ENCODE peak calls at places on chromosomes 4 and X, in four cellular contexts. E, L, S and I are unnamed samples.

GRCh38 chr4:89196056-89196674 is 84.8 kb downstream of the TIGD2 start:
- DNase-seq in E (no peak), L (no peak), S (peak; percentile 32), I (no peak)

GRCh38 chr4:173332963-173333657 is 1.0 kb downstream of the HMGB2 start:
- DNase-seq in E (peak; percentile 30), L (no peak), S (peak; percentile 28), I (no peak)

GRCh38 chr4:96955226-96955625 is 1115.3 kb downstream of the PDHA2 start:
- DNase-seq in E (no peak), L (no peak), S (no peak), I (no peak)

GRCh38 chr4:2652415-2653155 is 103.6 kb downstream of the TNIP2 start:
- DNase-seq in E (no peak), L (no peak), S (no peak), I (no peak)

GRCh38 chr4:159047478-159048165 is 55.3 kb upstream of the RAPGEF2 start:
- DNase-seq in E (no peak), L (peak; percentile 93), S (peak; percentile 70), I (no peak)

GRCh38 chrX:123788744-123789143 is 55.9 kb upstream of the THOC2 start:
- DNase-seq in E (no peak), L (no peak), S (no peak), I (no peak)

GRCh38 chr4:6313216-6313615 is 43.6 kb downstream of the WFS1 start:
- DNase-seq in E (peak; percentile 67), L (no peak), S (no peak), I (no peak)

GRCh38 chrX:105829006-105829405 is 6.7 kb downstream of the NRK start:
- DNase-seq in E (peak; percentile 16), L (peak; percentile 2), S (no peak), I (no peak)

GRCh38 chrX:22689290-22689689 is 310.5 kb upstream of the DDX53 start:
- DNase-seq in E (no peak), L (peak; percentile 18), S (no peak), I (no peak)

DNA sequence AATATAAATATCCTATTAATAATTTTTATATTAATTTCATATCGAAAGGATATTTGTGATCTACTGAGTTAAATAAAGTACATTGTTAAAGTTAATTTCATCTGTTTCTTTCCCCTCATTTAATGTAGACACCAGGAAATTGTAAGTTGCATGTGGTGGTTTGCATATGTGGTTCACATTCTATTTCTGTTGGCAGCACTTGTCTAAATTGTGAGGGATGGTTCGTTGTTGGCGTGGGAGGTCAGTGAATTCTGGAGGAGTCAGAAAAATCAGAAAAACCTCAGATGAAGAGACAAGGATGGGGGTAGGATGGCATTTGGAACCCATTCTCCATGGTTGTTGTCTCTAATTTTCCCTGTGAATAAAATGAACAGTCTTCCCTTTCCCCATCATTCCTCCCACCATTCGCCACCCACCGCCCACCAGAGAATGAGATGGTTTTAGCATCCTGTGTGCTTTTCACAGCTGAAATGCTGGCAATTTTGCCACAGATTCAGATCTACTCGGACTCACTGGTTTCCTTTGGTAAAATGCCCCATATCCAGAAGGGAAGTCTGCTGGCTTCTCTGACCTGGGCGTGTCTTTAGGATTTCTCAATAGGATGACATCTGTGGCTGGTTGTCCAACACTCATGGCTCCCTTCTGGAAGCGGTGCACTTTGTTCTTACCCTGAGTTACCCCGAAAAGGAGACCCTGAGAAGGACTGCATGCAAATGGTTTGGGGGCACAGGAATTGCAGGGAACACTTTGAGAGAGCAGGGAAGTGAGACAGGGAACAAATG is 52.3 kb downstream of the LGI2 start:
- DNase-seq in E (no peak), L (no peak), S (no peak), I (no peak)
- H2AFZ ChIP-seq in E (no peak overlapping the region), L (no peak overlapping the region), S (no peak overlapping the region), I (no peak overlapping the region)

GRCh38 chrX:24466025-24466424 is 939 bp downstream of the PDK3 start:
- DNase-seq in E (no peak), L (no peak), S (no peak), I (peak; percentile 21)
- H2AFZ ChIP-seq in E (peak overlapping the region; percentile 92), L (no peak overlapping the region), S (no peak overlapping the region), I (no peak overlapping the region)

GRCh38 chr4:182968917-182969650 is 51.9 kb upstream of the DCTD start:
- DNase-seq in E (no peak), L (no peak), S (no peak), I (no peak)
- H2AFZ ChIP-seq in E (no peak overlapping the region), L (no peak overlapping the region), S (no peak overlapping the region), I (peak overlapping the region; percentile 84)

DNA sequence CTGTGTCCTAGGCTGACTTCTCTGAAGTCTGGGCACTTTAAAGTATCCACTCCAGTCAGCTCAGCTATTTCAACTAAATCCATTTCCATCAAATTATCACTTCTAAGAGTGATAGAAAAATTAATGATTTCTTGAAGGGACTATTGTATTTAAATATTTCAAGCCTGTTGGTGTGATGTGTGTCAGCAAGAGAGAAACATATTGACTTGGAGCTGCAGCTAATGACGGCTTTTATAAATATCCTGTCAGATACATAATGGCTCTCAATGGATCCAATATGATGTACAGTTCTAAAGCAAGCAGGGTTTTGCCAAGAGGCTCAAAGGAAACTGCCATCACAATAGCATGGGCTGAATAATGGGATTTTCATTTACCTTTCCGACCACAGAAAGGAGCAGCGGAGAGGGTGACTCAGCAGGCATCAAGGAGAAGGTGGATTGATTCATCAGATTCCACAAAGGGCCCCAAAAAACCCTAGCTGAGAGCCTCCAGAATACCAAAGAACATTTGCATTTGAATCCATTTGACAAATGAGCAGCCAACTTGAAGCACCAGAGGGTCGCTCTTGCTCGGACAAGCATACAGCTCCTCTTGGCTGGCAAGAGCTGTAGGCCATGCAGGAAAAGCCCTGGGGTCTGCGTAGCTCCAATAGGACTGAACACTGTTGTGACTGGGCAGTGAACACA is 355.8 kb upstream of the NOCT start:
- DNase-seq in E (peak; percentile 77), L (peak; percentile 76), S (no peak), I (peak; percentile 56)
- H2AFZ ChIP-seq in E (no peak overlapping the region), L (peak overlapping the region; percentile 61), S (no peak overlapping the region), I (no peak overlapping the region)

DNA sequence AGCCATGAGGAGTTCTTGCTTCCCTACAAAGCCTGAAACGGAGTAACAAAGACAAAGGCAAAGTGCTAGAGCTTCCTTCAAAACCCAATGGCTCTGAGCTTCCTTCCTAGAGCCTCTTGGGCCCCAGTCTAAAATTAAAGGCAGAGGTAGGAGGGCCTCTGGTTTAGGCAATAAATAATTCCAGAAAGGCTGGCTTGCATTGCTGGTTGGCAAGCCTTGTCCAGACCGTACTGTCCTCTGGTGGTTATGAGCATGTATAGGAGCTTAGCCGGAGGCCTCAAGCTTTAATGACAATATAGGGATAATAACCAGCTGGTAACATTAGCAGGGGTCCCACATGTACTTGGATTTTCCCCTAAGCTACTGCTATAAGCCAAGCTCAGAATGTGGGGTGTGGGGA is 237.3 kb downstream of the AR start:
- DNase-seq in E (no peak), L (no peak), S (no peak), I (no peak)
- H2AFZ ChIP-seq in E (no peak overlapping the region), L (peak overlapping the region; percentile 73), S (no peak overlapping the region), I (no peak overlapping the region)

GRCh38 chr4:95409127-95409526 is 139.6 kb downstream of the UNC5C start:
- DNase-seq in E (peak; percentile 62), L (peak; percentile 73), S (peak; percentile 31), I (no peak)
- H2AFZ ChIP-seq in E (no peak overlapping the region), L (no peak overlapping the region), S (no peak overlapping the region), I (no peak overlapping the region)

GRCh38 chr4:673349-674091 is 556 bp downstream of the ATP5ME start:
- DNase-seq in E (no peak), L (no peak), S (peak; percentile 36), I (peak; percentile 61)
- H2AFZ ChIP-seq in E (no peak overlapping the region), L (peak overlapping the region; percentile 59), S (no peak overlapping the region), I (no peak overlapping the region)

DNA sequence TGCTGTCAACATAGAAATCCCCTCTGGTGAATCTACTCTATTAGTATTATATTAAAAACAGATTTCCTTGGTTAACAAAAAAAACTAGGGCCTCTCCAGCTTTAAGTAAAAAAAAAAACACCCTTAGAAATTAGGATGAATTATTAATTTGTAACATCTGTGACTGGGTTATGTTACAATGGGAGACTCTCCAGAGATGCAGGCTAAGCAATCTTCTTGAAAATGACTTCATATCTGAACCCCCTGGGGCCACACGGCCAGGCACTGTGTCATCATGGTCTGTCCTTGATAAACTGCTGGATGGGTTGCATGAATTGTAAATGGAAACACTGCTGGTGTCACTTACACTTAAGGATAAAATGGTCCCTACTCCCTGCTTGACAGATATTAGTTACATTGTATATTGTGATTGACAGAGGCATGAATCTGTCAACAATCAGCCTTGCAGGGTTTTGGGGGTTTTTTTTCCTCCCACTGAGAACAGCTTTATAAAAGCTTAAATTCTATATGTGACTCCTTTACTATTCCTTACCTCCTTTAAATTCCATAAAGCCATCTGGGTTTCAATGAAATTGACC is 49.1 kb downstream of the PRKG2 start:
- DNase-seq in E (no peak), L (no peak), S (no peak), I (no peak)
- H2AFZ ChIP-seq in E (peak overlapping the region; percentile 70), L (no peak overlapping the region), S (no peak overlapping the region), I (no peak overlapping the region)

GRCh38 chr4:116860891-116861290 is 224.5 kb downstream of the TRAM1L1 start:
- DNase-seq in E (no peak), L (no peak), S (no peak), I (no peak)

GRCh38 chr4:116870667-116871066 is 214.7 kb downstream of the TRAM1L1 start:
- DNase-seq in E (no peak), L (no peak), S (no peak), I (peak; percentile 5)

GRCh38 chr4:116862592-116862991 is 222.8 kb downstream of the TRAM1L1 start:
- DNase-seq in E (no peak), L (no peak), S (no peak), I (no peak)

DNA sequence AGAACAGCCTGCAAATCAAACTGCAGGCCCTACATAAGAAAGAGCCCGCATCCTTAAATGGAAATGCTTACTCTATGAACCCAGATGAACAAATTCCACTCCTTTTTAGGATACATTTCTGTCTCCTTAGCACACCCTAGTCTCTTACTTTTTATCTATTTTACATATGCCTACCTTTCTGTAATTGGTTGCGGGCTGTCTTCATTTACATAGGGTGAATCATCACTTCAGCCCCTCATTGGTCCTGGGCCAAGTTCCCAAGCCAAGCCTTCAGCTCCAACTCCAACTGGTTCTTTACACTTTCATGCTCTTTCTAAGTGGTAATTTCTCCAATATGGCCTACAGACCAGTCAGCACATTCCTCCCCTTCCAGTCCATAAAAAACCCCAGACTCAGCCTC is 219.3 kb downstream of the TRAM1L1 start:
- DNase-seq in E (no peak), L (peak; percentile 41), S (no peak), I (no peak)
- H2AFZ ChIP-seq in E (no peak overlapping the region), L (peak overlapping the region; percentile 29), S (no peak overlapping the region), I (no peak overlapping the region)